ENCODE peak calls at places on chromosomes 12 and 14, in seven cellular contexts. N is transverse colon, E is ovary, X is stomach, Q is GM12878, P is suprapubic skin, F is sigmoid colon. G is an unnamed sample. For H3K36me3, the result is how much of the 10 kb centered on the place peaks cover.

GRCh38 chr14:70282666-70283065 is 76.8 kb downstream of the COX16 start:
- DNase-seq in N (no peak), E (no peak), X (no peak), Q (no peak), P (no peak), F (no peak), G (no peak)

GRCh38 chr12:15268927-15269552 is 47.8 kb upstream of the RERG start:
- DNase-seq in N (peak), E (peak), X (peak), Q (no peak), P (no peak), F (peak), G (peak)

GRCh38 chr12:93376436-93377251 is 1.1 kb upstream of the NUDT4 start:
- DNase-seq in N (peak), E (peak), X (no peak), Q (no peak), P (no peak), F (no peak), G (no peak)

GRCh38 chr12:114903394-114903748 is 219.4 kb upstream of the TBX3 start:
- DNase-seq in N (no peak), E (no peak), X (no peak), Q (no peak), P (no peak), F (no peak), G (no peak)

GRCh38 chr14:63860146-63860545 is 7.3 kb downstream of the SYNE2 start:
- DNase-seq in N (no peak), E (no peak), X (no peak), Q (no peak), P (no peak), F (no peak), G (no peak)

GRCh38 chr12:128116537-128116936 is 150.4 kb upstream of the TMEM132C start:
- DNase-seq in N (no peak), E (no peak), X (no peak), Q (no peak), P (no peak), F (no peak), G (no peak)

GRCh38 chr14:97523936-97524335 is 726.8 kb downstream of the VRK1 start:
- DNase-seq in N (no peak), E (no peak), X (no peak), Q (no peak), P (no peak), F (no peak), G (no peak)

GRCh38 chr12:30805959-30806358 is 51.2 kb upstream of the CAPRIN2 start:
- DNase-seq in N (no peak), E (no peak), X (no peak), Q (no peak), P (no peak), F (no peak), G (no peak)

GRCh38 chr14:52948836-52949235 is 2.0 kb downstream of the FERMT2 start:
- DNase-seq in N (no peak), E (no peak), X (no peak), Q (no peak), P (no peak), F (no peak), G (no peak)

GRCh38 chr12:31890295-31891285 is 68.6 kb upstream of the RESF1 start:
- DNase-seq in N (no peak), E (no peak), X (no peak), Q (no peak), P (no peak), F (no peak), G (no peak)

GRCh38 chr14:51104467-51104866 is 9.6 kb upstream of the TRIM9 start:
- DNase-seq in N (no peak), E (no peak), X (no peak), Q (no peak), P (no peak), F (no peak), G (no peak)

GRCh38 chr14:74647834-74648361 is 35.9 kb upstream of the LTBP2 start:
- DNase-seq in N (no peak), E (peak), X (peak), Q (no peak), P (no peak), F (peak), G (no peak)

GRCh38 chr14:98802044-98802443 is 470.0 kb downstream of the BCL11B start:
- DNase-seq in N (no peak), E (no peak), X (no peak), Q (no peak), P (no peak), F (no peak), G (no peak)

GRCh38 chr14:86646688-86647687 is 1117.0 kb downstream of the FLRT2 start:
- DNase-seq in N (no peak), E (no peak), X (no peak), Q (no peak), P (no peak), F (no peak), G (no peak)

GRCh38 chr12:64470507-64470906 is 18.6 kb downstream of the TBK1 start:
- DNase-seq in N (no peak), E (no peak), X (no peak), Q (no peak), P (no peak), F (no peak), G (no peak)

GRCh38 chr12:92272301-92272964 is 126.8 kb upstream of the BTG1 start:
- DNase-seq in N (no peak), E (no peak), X (no peak), Q (no peak), P (no peak), F (no peak), G (no peak)

GRCh38 chr12:113591480-113591971 is 119.9 kb upstream of the LHX5 start:
- DNase-seq in N (no peak), E (no peak), X (no peak), Q (no peak), P (no peak), F (no peak), G (no peak)

GRCh38 chr12:103455020-103455763 is 40.6 kb downstream of the C12orf42 start:
- DNase-seq in N (no peak), E (no peak), X (no peak), Q (no peak), P (no peak), F (no peak), G (no peak)

GRCh38 chr12:88957358-88957757 is 377.1 kb upstream of the KITLG start:
- DNase-seq in N (no peak), E (no peak), X (no peak), Q (no peak), P (no peak), F (no peak), G (no peak)

GRCh38 chr12:110247340-110248095 is 33.5 kb upstream of the ATP2A2 start:
- DNase-seq in N (peak), E (no peak), X (peak), Q (no peak), P (no peak), F (no peak), G (no peak)

DNA sequence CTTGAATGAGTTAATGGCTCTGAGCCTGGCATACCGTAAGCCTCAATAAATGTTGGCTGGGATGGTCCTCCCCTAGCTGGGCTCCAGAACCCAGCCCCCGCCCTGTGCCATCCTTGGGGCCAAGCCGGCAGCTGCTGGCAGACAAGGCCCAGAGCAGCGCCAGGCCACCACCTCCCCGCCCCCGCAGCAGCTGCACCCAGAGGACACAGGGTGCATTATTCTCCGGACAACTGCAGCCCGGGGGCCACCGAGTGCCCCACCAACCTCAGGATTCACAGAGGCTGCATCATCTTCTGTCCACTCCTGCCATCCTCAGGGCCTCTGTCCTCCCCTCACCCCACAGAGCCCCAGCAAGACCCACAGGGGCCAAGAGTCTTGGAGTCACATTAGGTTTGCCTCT is 92.7 kb downstream of the NCOR2 start:
- DNase-seq in N (no peak), E (no peak), X (no peak), Q (no peak), P (no peak), F (peak), G (no peak)
- H3K36me3 ChIP-seq in N (under half), E (under half), X (under half), Q (under half), P (half or more), F (under half), G (half or more)

GRCh38 chr14:77032854-77033621 is 4.5 kb upstream of the IRF2BPL start:
- DNase-seq in N (peak), E (peak), X (peak), Q (no peak), P (peak), F (peak), G (peak)
- TF ChIP-seq EP300 in N (peak), E (peak), X (peak), Q (peak), P (no peak), F (peak), G (peak)

GRCh38 chr12:67980391-67980790 is 8.9 kb upstream of the IFNG-AS1 start:
- DNase-seq in N (no peak), E (no peak), X (no peak), Q (no peak), P (no peak), F (no peak), G (no peak)

GRCh38 chr12:67986632-67987031 is 2.6 kb upstream of the IFNG-AS1 start:
- DNase-seq in N (no peak), E (no peak), X (no peak), Q (no peak), P (no peak), F (no peak), G (no peak)

GRCh38 chr12:67977668-67978067 is 11.6 kb upstream of the IFNG-AS1 start:
- DNase-seq in N (no peak), E (no peak), X (no peak), Q (no peak), P (no peak), F (no peak), G (no peak)

GRCh38 chr12:67982165-67982563 is 7.1 kb upstream of the IFNG-AS1 start:
- DNase-seq in N (no peak), E (no peak), X (no peak), Q (no peak), P (no peak), F (no peak), G (no peak)

DNA sequence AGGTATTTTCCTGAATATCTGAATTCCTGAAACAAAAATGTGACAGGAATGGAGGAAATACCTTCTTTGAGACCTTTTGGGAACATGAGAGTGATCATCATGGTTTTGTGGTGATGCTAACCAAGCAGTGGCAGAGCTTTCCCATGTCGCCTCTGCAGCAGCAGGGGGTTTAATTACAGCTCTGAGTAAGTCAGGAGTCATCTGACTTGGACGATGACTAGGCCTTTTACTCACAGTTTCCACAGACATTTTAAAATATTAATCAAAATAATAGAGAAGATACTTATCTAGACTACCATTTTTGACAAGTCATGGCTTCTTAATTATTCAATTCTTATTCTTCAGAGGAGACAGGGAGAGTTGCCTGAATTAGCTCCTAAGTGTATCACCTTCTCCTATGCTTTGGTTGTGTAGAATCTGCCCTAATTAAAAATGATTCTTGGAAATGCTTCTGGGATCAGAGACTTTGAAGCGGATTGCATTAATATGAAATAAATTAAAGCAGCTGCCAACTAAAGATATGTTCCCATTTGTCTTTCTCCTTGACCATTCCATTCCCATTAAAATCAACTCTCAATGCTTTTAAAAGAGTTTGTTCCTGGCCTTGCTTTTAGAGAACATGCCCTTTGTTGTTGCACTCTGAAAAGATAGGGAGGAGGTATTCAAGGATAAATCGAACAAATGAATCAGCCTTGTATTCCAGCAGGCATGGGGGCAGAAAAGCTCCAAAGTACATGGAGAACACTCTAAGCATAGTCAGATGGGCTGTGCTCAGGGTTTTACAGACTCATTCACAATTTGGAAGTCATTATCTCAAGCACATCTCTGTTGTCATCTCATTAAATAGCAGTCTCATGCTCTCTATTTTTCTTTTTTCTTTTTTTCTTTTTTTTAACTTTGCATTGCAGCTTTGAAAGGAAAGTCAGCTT is 7.7 kb upstream of the IFNG-AS1 start:
- DNase-seq in N (no peak), E (no peak), X (no peak), Q (no peak), P (no peak), F (no peak), G (no peak)
- H3K27ac ChIP-seq in N (no peak), E (no peak), X (no peak), Q (no peak), P (no peak), F (no peak), G (no peak)

DNA sequence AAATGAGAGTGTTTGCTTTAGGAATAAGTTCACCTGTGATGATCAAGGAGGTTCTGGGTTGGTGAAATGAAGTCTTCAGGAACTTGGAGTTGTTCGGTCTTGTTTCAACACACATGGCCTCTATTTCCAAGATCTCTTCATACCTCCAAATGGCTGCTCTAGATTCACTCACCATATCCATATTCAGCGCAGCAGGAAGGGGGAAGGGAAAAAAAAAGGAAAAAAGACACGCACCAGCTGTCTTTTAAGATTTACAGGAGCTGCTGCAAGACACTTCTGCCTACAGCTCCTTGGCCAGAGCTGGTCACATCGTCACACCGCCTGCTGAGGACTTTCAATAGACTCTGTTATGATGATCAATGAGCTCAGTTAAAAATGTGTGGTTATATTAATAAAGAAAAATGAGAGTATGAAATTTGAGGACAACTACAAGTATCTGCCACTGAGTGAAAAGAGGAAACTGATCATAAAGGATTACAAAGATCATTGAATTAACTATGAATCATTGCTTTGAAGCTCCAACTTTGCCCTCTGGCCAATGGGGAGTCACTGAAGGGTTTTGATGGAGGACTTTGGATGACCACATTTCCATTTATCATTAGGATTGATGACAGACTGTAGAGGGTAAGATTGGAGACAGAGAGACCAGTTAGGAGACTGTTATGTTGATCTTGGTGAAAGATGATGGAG is 182.1 kb upstream of the HMGA2 start:
- DNase-seq in N (no peak), E (no peak), X (no peak), Q (no peak), P (no peak), F (no peak), G (no peak)
- H3K36me3 ChIP-seq in N (under half), E (under half), X (under half), Q (under half), P (under half), F (under half), G (under half)

DNA sequence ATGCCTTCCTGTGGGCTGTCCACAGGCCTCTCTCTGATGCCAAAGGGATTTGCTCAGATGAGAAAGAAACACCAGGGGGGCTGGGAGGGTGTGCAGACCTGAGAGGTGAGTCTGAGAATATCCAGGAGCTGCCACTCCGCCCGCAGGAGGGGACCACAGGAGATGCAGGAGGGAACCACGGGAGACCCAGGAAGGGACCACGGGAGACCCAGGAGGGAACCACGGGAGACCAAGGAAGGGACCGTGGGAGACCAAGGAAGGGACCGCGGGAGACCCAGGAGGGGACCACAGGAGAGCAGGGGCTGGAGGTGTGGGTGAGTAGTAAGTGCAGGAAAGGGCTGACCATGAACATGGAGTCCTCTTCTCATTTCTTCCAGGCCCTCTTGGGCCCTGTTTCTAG is 74.6 kb upstream of the SFSWAP start:
- DNase-seq in N (no peak), E (no peak), X (no peak), Q (no peak), P (no peak), F (no peak), G (no peak)
- TF ChIP-seq EP300 in N (no peak), E (no peak), X (no peak), Q (no peak), P (no peak), F (no peak), G (no peak)